ENCODE peak calls at places on chromosome 3, in nine cellular contexts. Y is adipocyte; L is GM19239; K is central memory CD4-positive, alpha-beta T cell; D is globus pallidus; O is mesenchymal stem cell; F is posterior vena cava; Q is body of pancreas; I is Right ventricle myocardium inferior. V is an unnamed sample.

GRCh38 chr3:54837964-54838363 is 89.9 kb downstream of the LRTM1 start:
- DNase-seq in Y (peak), L (no peak), K (no peak), D (no peak), O (peak), F (no peak), Q (no peak), I (no peak), V (no peak)

GRCh38 chr3:139528281-139528680 is 11.3 kb downstream of the RBP1 start:
- DNase-seq in Y (no peak), L (no peak), K (no peak), D (no peak), O (no peak), F (no peak), Q (no peak), I (no peak), V (no peak)

GRCh38 chr3:187878776-187879524 is 133.7 kb upstream of the BCL6 start:
- DNase-seq in Y (peak), L (no peak), K (no peak), D (no peak), O (no peak), F (no peak), Q (no peak), I (no peak), V (peak)

GRCh38 chr3:17179381-17180205 is 294.8 kb downstream of the PLCL2 start:
- DNase-seq in Y (no peak), L (peak), K (peak), D (no peak), O (peak), F (no peak), Q (peak), I (no peak), V (no peak)

GRCh38 chr3:186283651-186284445 is 78.2 kb downstream of the DGKG start:
- DNase-seq in Y (no peak), L (no peak), K (no peak), D (no peak), O (peak), F (no peak), Q (no peak), I (no peak), V (no peak)

GRCh38 chr3:56629044-56629443 is 54.0 kb downstream of the TASOR start:
- DNase-seq in Y (no peak), L (no peak), K (no peak), D (no peak), O (no peak), F (no peak), Q (peak), I (no peak), V (no peak)

GRCh38 chr3:53046171-53047170 is 598 bp upstream of the SFMBT1 start:
- DNase-seq in Y (peak), L (peak), K (peak), D (peak), O (peak), F (peak), Q (peak), I (peak), V (peak)

GRCh38 chr3:6242104-6242503 is 618.8 kb upstream of the GRM7 start:
- DNase-seq in Y (no peak), L (no peak), K (no peak), D (no peak), O (no peak), F (no peak), Q (no peak), I (no peak), V (no peak)

GRCh38 chr3:195227871-195228270 is 43.1 kb downstream of the XXYLT1 start:
- DNase-seq in Y (no peak), L (no peak), K (no peak), D (no peak), O (no peak), F (peak), Q (no peak), I (no peak), V (no peak)

GRCh38 chr3:100538339-100538706 is 45.9 kb downstream of the TMEM45A start:
- DNase-seq in Y (no peak), L (no peak), K (no peak), D (peak), O (no peak), F (no peak), Q (no peak), I (no peak), V (no peak)

GRCh38 chr3:124812291-124813265 is 74.6 kb downstream of the ITGB5 start:
- DNase-seq in Y (peak), L (no peak), K (no peak), D (no peak), O (peak), F (no peak), Q (peak), I (no peak), V (peak)

GRCh38 chr3:119637679-119638525 is 22.5 kb downstream of the POPDC2 start:
- DNase-seq in Y (peak), L (peak), K (no peak), D (no peak), O (peak), F (no peak), Q (no peak), I (no peak), V (no peak)

GRCh38 chr3:23916886-23917815 is at the start of the genes NKIRAS1 and RPL15:
- DNase-seq in Y (peak), L (peak), K (peak), D (peak), O (peak), F (peak), Q (peak), I (peak), V (peak)

GRCh38 chr3:2713923-2714322 is 396.3 kb downstream of the IL5RA start:
- DNase-seq in Y (no peak), L (no peak), K (no peak), D (no peak), O (no peak), F (no peak), Q (no peak), I (no peak), V (peak)

GRCh38 chr3:150681037-150681436 is 22.7 kb downstream of the ERICH6 start:
- DNase-seq in Y (no peak), L (peak), K (peak), D (no peak), O (no peak), F (no peak), Q (no peak), I (no peak), V (no peak)

GRCh38 chr3:36991147-36991546 is 1.8 kb downstream of the EPM2AIP1 start:
- DNase-seq in Y (no peak), L (no peak), K (no peak), D (no peak), O (no peak), F (no peak), Q (no peak), I (no peak), V (no peak)

GRCh38 chr3:65402597-65402996 is 636.1 kb downstream of the MAGI1 start:
- DNase-seq in Y (peak), L (no peak), K (no peak), D (no peak), O (peak), F (no peak), Q (peak), I (no peak), V (peak)

GRCh38 chr3:152638707-152639450 is 196.1 kb upstream of the P2RY1 start:
- DNase-seq in Y (peak), L (no peak), K (no peak), D (peak), O (no peak), F (no peak), Q (peak), I (no peak), V (no peak)

GRCh38 chr3:10725067-10725466 is 91.0 kb upstream of the SLC6A11 start:
- DNase-seq in Y (no peak), L (no peak), K (no peak), D (no peak), O (no peak), F (no peak), Q (no peak), I (no peak), V (no peak)

GRCh38 chr3:48561045-48561736 is 2.4 kb downstream of the UCN2 start:
- DNase-seq in Y (peak), L (peak), K (no peak), D (no peak), O (peak), F (no peak), Q (peak), I (peak), V (no peak)

GRCh38 chr3:56894912-56895431 is 93.2 kb upstream of the ARHGEF3 start:
- DNase-seq in Y (peak), L (no peak), K (no peak), D (peak), O (peak), F (no peak), Q (no peak), I (no peak), V (no peak)

GRCh38 chr3:168040624-168041208 is 55.0 kb downstream of the GOLIM4 start:
- DNase-seq in Y (peak), L (no peak), K (no peak), D (peak), O (peak), F (no peak), Q (peak), I (no peak), V (peak)

GRCh38 chr3:138940446-138940845 is 6.5 kb downstream of the FOXL2 start:
- DNase-seq in Y (no peak), L (no peak), K (no peak), D (no peak), O (no peak), F (peak), Q (no peak), I (no peak), V (no peak)

GRCh38 chr3:28286595-28286994 is 45.2 kb downstream of the CMC1 start:
- DNase-seq in Y (peak), L (no peak), K (peak), D (peak), O (peak), F (no peak), Q (no peak), I (no peak), V (peak)

V was measured in LoVo.